ENCODE peak calls at places on chromosomes 11 and 22, in four cellular contexts. I is K562, V is H1, Y is GM12878. T is an unnamed sample.

GRCh38 chr11:126638663-126639062 is 283.2 kb downstream of the ST3GAL4 start:
- DNase-seq in Y (no peak), I (no peak), V (no peak), T (no peak)

GRCh38 chr11:67030976-67031375 is 8.0 kb downstream of the SYT12 start:
- DNase-seq in Y (no peak), V (no peak), I (no peak), T (no peak)

GRCh38 chr11:114165326-114166230 is 106.1 kb downstream of the ZBTB16 start:
- DNase-seq in Y (no peak), I (no peak), V (no peak), T (no peak)

GRCh38 chr11:80727315-80727714 is 1286.5 kb upstream of the TENM4 start:
- DNase-seq in Y (peak; percentile 5), V (peak; percentile 13), I (no peak), T (no peak)

GRCh38 chr11:13667245-13667644 is 1.2 kb upstream of the FAR1 start:
- DNase-seq in Y (no peak), I (no peak), V (no peak), T (no peak)

GRCh38 chr11:67031791-67032561 is 9.0 kb downstream of the SYT12 start:
- DNase-seq in Y (no peak), I (no peak), V (no peak), T (no peak)

GRCh38 chr11:114775849-114776621 is 97.7 kb downstream of the NXPE2 start:
- DNase-seq in Y (no peak), I (no peak), V (no peak), T (no peak)

GRCh38 chr11:1557168-1557884 is 14.7 kb downstream of the DUSP8 start:
- DNase-seq in Y (no peak), V (no peak), I (no peak), T (no peak)

GRCh38 chr11:80165763-80166162 is 724.9 kb upstream of the TENM4 start:
- DNase-seq in V (no peak), Y (no peak), I (no peak), T (no peak)

GRCh38 chr11:7686761-7687160 is 13.5 kb upstream of the CYB5R2 start:
- DNase-seq in Y (no peak), V (no peak), I (no peak), T (no peak)

GRCh38 chr11:67001332-67001731 is 21.6 kb upstream of the SYT12 start:
- DNase-seq in V (no peak), Y (no peak), I (no peak), T (no peak)

GRCh38 chr11:119935341-119935925 is 202.5 kb downstream of the TRIM29 start:
- DNase-seq in I (no peak), V (no peak), Y (no peak), T (no peak)

GRCh38 chr11:3132271-3132781 is 32.8 kb downstream of the OSBPL5 start:
- DNase-seq in Y (no peak), I (no peak), V (no peak), T (no peak)

GRCh38 chr11:110435780-110436717 is 6.3 kb downstream of the FDX1 start:
- DNase-seq in I (peak; percentile 52), V (no peak), Y (no peak), T (no peak)

GRCh38 chr11:115721309-115722007 is 217.2 kb upstream of the CADM1 start:
- DNase-seq in Y (no peak), I (no peak), V (no peak), T (no peak)

GRCh38 chr11:58757449-58757848 is 25.7 kb upstream of the GLYAT start:
- DNase-seq in I (no peak), Y (no peak), V (no peak), T (no peak)

GRCh38 chr22:28142361-28142801 is 223.3 kb upstream of the PITPNB start:
- DNase-seq in I (no peak), V (no peak), Y (no peak), T (no peak)

GRCh38 chr11:122714021-122714420 is 58.5 kb downstream of the UBASH3B start:
- DNase-seq in I (no peak), Y (no peak), V (no peak), T (no peak)

GRCh38 chr11:68461284-68461861 is 821 bp downstream of the PPP6R3 start:
- DNase-seq in V (no peak), I (no peak), Y (no peak), T (no peak)

GRCh38 chr11:34619062-34619516 is 1.8 kb upstream of the EHF start:
- DNase-seq in Y (no peak), I (peak; percentile 45), V (no peak), T (no peak)

GRCh38 chr11:2791139-2791520 is 91.3 kb upstream of the KCNQ1OT1 start:
- DNase-seq in Y (no peak), V (no peak), I (no peak), T (no peak)

GRCh38 chr11:61460474-61460881 is 30.6 kb downstream of the SDHAF2 start:
- DNase-seq in Y (no peak), V (no peak), I (no peak), T (no peak)

GRCh38 chr11:122791411-122791810 is 46.9 kb upstream of the CRTAM start:
- DNase-seq in I (no peak), Y (no peak), V (no peak), T (no peak)

GRCh38 chr11:5258543-5259262 is 4.1 kb upstream of the HBG2 start:
- DNase-seq in Y (no peak), I (peak; percentile 45), V (no peak), T (no peak)

GRCh38 chr11:130452941-130453340 is 4.5 kb downstream of the ADAMTS15 start:
- DNase-seq in Y (no peak), I (no peak), V (no peak), T (no peak)

GRCh38 chr11:130454495-130455262 is 6.2 kb downstream of the ADAMTS15 start:
- DNase-seq in V (no peak), Y (no peak), I (no peak), T (no peak)

GRCh38 chr11:130456276-130456675 is 7.8 kb downstream of the ADAMTS15 start:
- DNase-seq in Y (no peak), I (no peak), V (no peak), T (no peak)

GRCh38 chr11:130457909-130458729 is 9.7 kb downstream of the ADAMTS15 start:
- DNase-seq in I (no peak), V (no peak), Y (no peak), T (no peak)

GRCh38 chr11:130455493-130456127 is 7.2 kb downstream of the ADAMTS15 start:
- DNase-seq in Y (no peak), V (no peak), I (no peak), T (no peak)
- TF ChIP-seq EGR1 in Y (no peak), V (no peak), I (no peak), T (no peak)

GRCh38 chr11:108664241-108664640 is 628 bp upstream of the DDX10 start:
- DNase-seq in Y (no peak), I (no peak), V (no peak), T (no peak)

GRCh38 chr11:108669261-108669660 is 4.4 kb downstream of the DDX10 start:
- DNase-seq in Y (no peak), V (no peak), I (no peak), T (no peak)

GRCh38 chr11:108664730-108665525 is at the start of gene DDX10:
- DNase-seq in Y (peak; percentile 92), V (peak; percentile 94), I (peak; percentile 97), T (peak; percentile 97)

GRCh38 chr11:108663154-108663877 is 1.6 kb upstream of the DDX10 start:
- DNase-seq in V (no peak), I (no peak), Y (peak; percentile 56), T (no peak)

GRCh38 chr11:108666373-108666772 is 1.5 kb downstream of the DDX10 start:
- DNase-seq in I (no peak), V (no peak), Y (no peak), T (no peak)
- H3K4me3 ChIP-seq in I (peak overlapping the region; percentile 84), V (peak overlapping the region; percentile 86), Y (peak overlapping the region; percentile 94), T (no peak overlapping the region)

GRCh38 chr11:134597452-134597851 is 185.4 kb upstream of the B3GAT1 start:
- DNase-seq in V (no peak), I (no peak), Y (no peak), T (no peak)
- TF ChIP-seq EGR1 in V (no peak), I (no peak), Y (no peak), T (no peak)

GRCh38 chr22:32476804-32477203 is 2.2 kb downstream of the FBXO7 start:
- DNase-seq in Y (no peak), I (no peak), V (no peak), T (no peak)

GRCh38 chr22:32475428-32476010 is 908 bp downstream of the FBXO7 start:
- DNase-seq in I (no peak), Y (no peak), V (no peak), T (peak; percentile 8)

GRCh38 chr22:32474635-32475427 is at the start of gene FBXO7:
- DNase-seq in Y (peak; percentile 37), V (peak; percentile 69), I (peak; percentile 85), T (peak; percentile 80)

GRCh38 chr22:32477608-32478007 is 3.0 kb downstream of the FBXO7 start:
- DNase-seq in V (no peak), I (no peak), Y (no peak), T (no peak)

GRCh38 chr22:32476286-32476685 is 1.7 kb downstream of the FBXO7 start:
- DNase-seq in V (no peak), Y (no peak), I (no peak), T (no peak)
- H3K4me3 ChIP-seq in V (peak overlapping the region; percentile 79), Y (peak overlapping the region; percentile 73), I (peak overlapping the region; percentile 80), T (peak overlapping the region; percentile 79)

DNA sequence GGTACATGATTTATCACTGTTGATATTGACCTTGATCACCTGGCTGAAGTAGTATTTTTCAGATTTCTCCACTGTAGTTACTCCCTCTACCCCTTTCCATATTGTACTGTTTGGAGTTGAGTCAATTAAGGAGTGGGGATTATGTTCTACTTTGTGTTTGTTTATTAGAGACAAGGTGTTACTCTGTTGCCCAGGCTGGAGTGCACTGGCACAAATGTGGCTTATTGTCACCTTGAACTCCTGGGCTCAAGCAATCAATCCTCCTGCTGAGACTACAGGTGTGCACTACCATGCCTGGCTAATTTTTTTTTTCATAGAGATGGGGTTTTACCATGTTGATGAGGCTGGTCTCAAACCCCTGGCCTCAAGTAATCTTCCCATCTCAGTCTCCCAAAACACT is 85.3 kb upstream of the CCDC90B start:
- DNase-seq in Y (no peak), I (no peak), V (no peak), T (no peak)
- TF ChIP-seq EGR1 in Y (no peak), I (no peak), V (no peak), T (no peak)

DNA sequence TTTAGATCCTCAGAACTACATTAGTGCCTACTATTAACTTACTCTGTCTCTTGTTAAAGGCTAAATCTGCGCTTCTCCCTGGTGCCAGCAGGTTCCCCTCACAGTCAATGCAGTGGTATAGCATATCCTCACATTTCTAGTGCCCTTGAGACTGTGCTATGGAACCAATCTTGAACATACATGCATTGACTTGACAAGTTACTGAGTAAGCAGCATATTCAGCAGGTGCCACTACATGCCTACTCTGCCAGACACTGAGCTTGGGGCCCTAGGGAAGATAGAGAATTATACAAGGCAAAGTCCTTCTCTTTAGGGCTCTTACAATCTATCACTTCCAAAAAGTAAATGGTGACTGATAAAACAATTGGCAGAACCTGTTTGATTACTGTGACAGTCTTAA is 3.2 kb downstream of the FUT4 start:
- DNase-seq in I (no peak), V (no peak), Y (no peak), T (no peak)
- H3K4me3 ChIP-seq in I (no peak overlapping the region), V (no peak overlapping the region), Y (no peak overlapping the region), T (no peak overlapping the region)